ENCODE peak calls at places on chromosomes 4 and X, in ten cellular contexts. F is nephron progenitor cell; S is SK-N-DZ; P is stimulated activated CD8-positive, alpha-beta memory T cell treated with anti-CD3 and anti-CD28 coated beads, Interleukin-15, amount 100 ng/mL, for 1 hour; U is fibroblast of the aortic adventitia; H is colonic mucosa; Q is amniotic stem cell; R is fibroblast of lung; D is mesendoderm; Y is NCI-H1436 treated with DMSO at 0.1 percent for 48 hours. K is an unnamed sample.
A peak's percentile ranks its signal among the peaks of the same experiment; 100 is the strongest.

GRCh38 chrX:102863735-102864134 is 73.3 kb upstream of the RAB40AL start:
- DNase-seq in U (peak; percentile 81), P (peak; percentile 70), D (peak; percentile 76), R (peak; percentile 80), S (peak; percentile 70), F (peak; percentile 86), Y (peak; percentile 29), Q (no peak), H (peak; percentile 90), K (peak; percentile 19)

GRCh38 chr4:117400039-117400835 is 314.9 kb upstream of the TRAM1L1 start:
- DNase-seq in Q (no peak), F (no peak), R (peak; percentile 79), Y (no peak), S (no peak), H (no peak), P (no peak), D (peak; percentile 51), U (peak; percentile 14), K (peak; percentile 26)

GRCh38 chr4:173860079-173860478 is 330.1 kb upstream of the HAND2 start:
- DNase-seq in U (no peak), Q (no peak), R (no peak), Y (no peak), D (no peak), H (no peak), S (no peak), P (no peak), F (no peak), K (no peak)

GRCh38 chrX:7746861-7747260 is 96.1 kb upstream of the VCX start:
- DNase-seq in U (no peak), Y (no peak), H (no peak), P (no peak), R (no peak), Q (no peak), F (no peak), S (no peak), D (no peak), K (peak; percentile 53)

GRCh38 chr4:41212221-41213203 is 1.8 kb downstream of the APBB2 start:
- DNase-seq in H (peak; percentile 57), D (peak; percentile 60), Q (peak; percentile 25), S (peak; percentile 30), P (no peak), R (peak; percentile 81), Y (no peak), U (peak; percentile 82), F (no peak), K (no peak)

GRCh38 chr4:159446266-159446976 is 343.5 kb downstream of the RAPGEF2 start:
- DNase-seq in Y (peak; percentile 34), F (peak; percentile 54), P (no peak), Q (peak; percentile 49), U (peak; percentile 82), S (peak; percentile 62), H (peak; percentile 18), R (peak; percentile 84), D (peak; percentile 73), K (peak; percentile 26)

GRCh38 chrX:136546369-136546768 is 14.4 kb downstream of the VGLL1 start:
- DNase-seq in U (no peak), S (no peak), Y (no peak), R (no peak), D (no peak), P (no peak), Q (no peak), F (no peak), H (no peak), K (no peak)

GRCh38 chrX:119758682-119759332 is 419 bp downstream of the SOWAHD start:
- DNase-seq in D (peak; percentile 22), P (no peak), Q (no peak), S (no peak), H (no peak), Y (no peak), F (peak; percentile 39), U (no peak), R (no peak), K (no peak)

GRCh38 chr4:52037730-52038108 is 380 bp downstream of the SGCB start:
- DNase-seq in Y (no peak), U (peak; percentile 48), R (peak; percentile 56), P (no peak), F (no peak), D (peak; percentile 51), H (peak; percentile 33), S (peak; percentile 38), Q (peak; percentile 19), K (no peak)

GRCh38 chr4:78369691-78370090 is 181.9 kb upstream of the ANXA3 start:
- DNase-seq in R (no peak), H (no peak), U (no peak), F (no peak), Q (no peak), D (peak; percentile 86), P (no peak), Y (no peak), S (no peak), K (no peak)

GRCh38 chrX:123731987-123732678 is 719 bp downstream of the THOC2 start:
- DNase-seq in P (no peak), H (peak; percentile 32), R (peak; percentile 34), U (peak; percentile 43), Q (no peak), S (no peak), Y (no peak), F (peak; percentile 42), D (peak; percentile 28), K (no peak)

GRCh38 chr4:132572210-132572609 is 576.9 kb upstream of the PCDH10 start:
- DNase-seq in Q (peak; percentile 25), S (no peak), R (peak; percentile 49), H (no peak), P (no peak), Y (no peak), D (peak; percentile 96), F (no peak), U (peak; percentile 87), K (no peak)

GRCh38 chr4:57214654-57215411 is 104.6 kb upstream of the IGFBP7 start:
- DNase-seq in U (no peak), Q (no peak), D (no peak), S (no peak), R (no peak), F (no peak), Y (no peak), H (no peak), P (no peak), K (no peak)

GRCh38 chr4:116223059-116223732 is 862.2 kb downstream of the TRAM1L1 start:
- DNase-seq in R (no peak), H (no peak), U (no peak), S (no peak), D (no peak), Q (no peak), F (no peak), P (no peak), Y (no peak), K (no peak)

GRCh38 chr4:123777297-123777859 is 380.8 kb downstream of the SPRY1 start:
- DNase-seq in U (peak; percentile 66), H (no peak), F (no peak), Q (no peak), S (no peak), P (no peak), Y (no peak), R (peak; percentile 53), D (no peak), K (no peak)

GRCh38 chr4:120215350-120215749 is 148.7 kb upstream of the MAD2L1 start:
- DNase-seq in D (no peak), Y (no peak), P (no peak), Q (no peak), S (no peak), R (no peak), H (no peak), U (no peak), F (no peak), K (no peak)

GRCh38 chr4:135434936-135435335 is 1233.3 kb upstream of the PABPC4L start:
- DNase-seq in U (no peak), S (no peak), Q (peak; percentile 58), F (no peak), Y (no peak), R (no peak), H (no peak), D (no peak), P (no peak), K (no peak)

GRCh38 chrX:135556055-135556454 is 35.6 kb downstream of the INTS6L start:
- DNase-seq in U (no peak), P (no peak), S (no peak), D (no peak), F (no peak), Y (no peak), H (no peak), R (no peak), Q (no peak), K (no peak)

GRCh38 chrX:102548231-102548630 is 31.7 kb upstream of the TMSB15A start:
- DNase-seq in U (no peak), S (no peak), D (no peak), Y (no peak), R (no peak), Q (no peak), H (no peak), F (no peak), P (no peak), K (no peak)

GRCh38 chr4:111209706-111210105 is 586.8 kb upstream of the PITX2 start:
- DNase-seq in S (no peak), F (no peak), D (peak; percentile 59), U (no peak), R (no peak), P (no peak), H (no peak), Y (no peak), Q (no peak), K (no peak)

GRCh38 chr4:37197899-37198298 is 46.6 kb upstream of the NWD2 start:
- DNase-seq in U (no peak), H (peak; percentile 27), D (no peak), Y (no peak), Q (no peak), P (no peak), F (no peak), R (no peak), S (no peak), K (no peak)

GRCh38 chr4:185390941-185391340 is 4.8 kb downstream of the LRP2BP start:
- DNase-seq in S (no peak), Y (no peak), R (no peak), D (no peak), H (no peak), U (no peak), F (no peak), Q (no peak), P (no peak), K (no peak)

GRCh38 chr4:1594871-1595788 is 89.0 kb downstream of the FAM53A start:
- DNase-seq in P (no peak), Y (no peak), Q (no peak), U (no peak), H (no peak), D (no peak), S (no peak), F (no peak), R (no peak), K (no peak)

GRCh38 chrX:67524428-67524827 is 19.4 kb upstream of the AR start:
- DNase-seq in P (no peak), S (no peak), D (no peak), Q (no peak), H (no peak), Y (no peak), F (no peak), U (no peak), R (no peak), K (no peak)

GRCh38 chr4:83767017-83767541 is 231.2 kb downstream of the GPAT3 start:
- DNase-seq in S (no peak), R (no peak), D (no peak), H (no peak), Q (no peak), P (no peak), U (no peak), Y (no peak), F (no peak), K (no peak)

GRCh38 chrX:85309717-85310116 is 65.9 kb downstream of the ZNF711 start:
- DNase-seq in U (no peak), H (no peak), Y (no peak), D (peak; percentile 28), Q (no peak), R (no peak), F (no peak), S (no peak), P (no peak), K (no peak)

GRCh38 chr4:105990933-105991332 is 95.7 kb downstream of the NPNT start:
- DNase-seq in P (no peak), Y (no peak), S (peak; percentile 2), Q (no peak), D (no peak), H (peak; percentile 45), F (no peak), R (peak; percentile 10), U (peak; percentile 72), K (peak; percentile 10)

GRCh38 chr4:150242820-150243458 is 164.7 kb downstream of the DCLK2 start:
- DNase-seq in D (peak; percentile 69), U (peak; percentile 66), R (peak; percentile 63), H (no peak), Y (no peak), Q (no peak), S (peak; percentile 38), P (no peak), F (peak; percentile 51), K (no peak)